ENCODE peak calls at places on chromosomes 1 and 21, in six cellular contexts. G is stimulated activated CD8-positive, alpha-beta memory T cell treated with anti-CD3 and anti-CD28 coated beads, Interleukin-2, amount 100 ng/mL, for 1 hour; S is GF-D8; N is NCI-H1694; W is activated CD4-positive, CD25-positive, alpha-beta regulatory T cell treated with anti-CD3 and anti-CD28 coated beads, Interleukin-2, amount 50 U/mL, for 72 hours; H is Daoy. U is an unnamed sample.

GRCh38 chr21:27582946-27583270 is 616.0 kb upstream of the ADAMTS5 start:
- DNase-seq in G (no peak), W (no peak), N (no peak), H (no peak), S (no peak), U (no peak)

GRCh38 chr1:91499904-91500755 is 521 bp upstream of the CDC7 start:
- DNase-seq in S (peak), G (no peak), H (no peak), W (no peak), N (no peak), U (peak)

GRCh38 chr1:161721738-161722343 is 497 bp downstream of the FCRLB start:
- DNase-seq in S (no peak), H (peak), N (no peak), G (no peak), W (no peak), U (no peak)

GRCh38 chr1:156176610-156177210 is 17.2 kb upstream of the SLC25A44 start:
- DNase-seq in N (no peak), H (no peak), G (no peak), S (no peak), W (no peak), U (no peak)

GRCh38 chr1:192901500-192901899 is 92.7 kb downstream of the RGS2 start:
- DNase-seq in N (no peak), S (no peak), H (no peak), G (no peak), W (no peak), U (no peak)

GRCh38 chr1:226990133-226990716 is 50.1 kb downstream of the COQ8A start:
- DNase-seq in S (no peak), H (no peak), G (peak), N (no peak), W (peak), U (no peak)

GRCh38 chr1:68383092-68383491 is 66.7 kb downstream of the RPE65 start:
- DNase-seq in G (no peak), N (no peak), S (no peak), W (no peak), H (no peak), U (no peak)

GRCh38 chr1:20416706-20417105 is 69.3 kb downstream of the CAMK2N1 start:
- DNase-seq in G (no peak), N (no peak), H (no peak), W (no peak), S (no peak), U (no peak)

GRCh38 chr1:30325085-30325935 is 398.1 kb downstream of the MATN1 start:
- DNase-seq in S (no peak), H (no peak), G (no peak), N (no peak), W (no peak), U (no peak)

GRCh38 chr1:243926803-243927245 is 76.8 kb upstream of the AKT3 start:
- DNase-seq in H (peak), N (no peak), G (no peak), W (no peak), S (no peak), U (no peak)

GRCh38 chr21:29115899-29116298 is 14.5 kb upstream of the MAP3K7CL start:
- DNase-seq in G (no peak), W (no peak), S (no peak), H (no peak), N (no peak), U (no peak)

GRCh38 chr1:2080140-2080539 is 29.9 kb downstream of the PRKCZ start:
- DNase-seq in H (no peak), N (no peak), G (no peak), S (no peak), W (no peak), U (no peak)

GRCh38 chr1:157200451-157200850 is 62.3 kb upstream of the ETV3 start:
- DNase-seq in H (no peak), G (no peak), N (no peak), S (no peak), W (no peak), U (no peak)

GRCh38 chr1:55217226-55217996 is 2.2 kb upstream of the USP24 start:
- DNase-seq in W (no peak), N (no peak), S (peak), H (peak), G (no peak), U (peak)

GRCh38 chr1:41483960-41484844 is at the start of gene EDN2:
- DNase-seq in H (peak), S (no peak), G (no peak), W (no peak), N (peak), U (peak)

GRCh38 chr1:38727629-38728175 is 131.9 kb downstream of the RRAGC start:
- DNase-seq in G (no peak), H (no peak), S (no peak), N (no peak), W (no peak), U (no peak)

GRCh38 chr1:221873663-221874062 is 131.8 kb upstream of the DUSP10 start:
- DNase-seq in N (no peak), G (no peak), W (no peak), H (no peak), S (no peak), U (no peak)

GRCh38 chr21:45114475-45114874 is 40.1 kb downstream of the ADARB1 start:
- DNase-seq in H (no peak), G (no peak), S (no peak), W (no peak), N (no peak), U (no peak)

GRCh38 chr1:89884718-89885596 is 64.1 kb downstream of the LRRC8D start:
- DNase-seq in S (no peak), N (no peak), H (peak), G (no peak), W (no peak), U (no peak)

GRCh38 chr1:218728994-218729393 is 383.9 kb downstream of the TGFB2 start:
- DNase-seq in H (no peak), N (no peak), G (no peak), W (no peak), S (no peak), U (no peak)

GRCh38 chr1:225750420-225750819 is 27.2 kb upstream of the SRP9 start:
- DNase-seq in N (no peak), G (no peak), H (no peak), S (no peak), W (no peak), U (no peak)

GRCh38 chr1:19980298-19980697 is 880 bp upstream of the PLA2G2A start:
- DNase-seq in H (no peak), W (no peak), G (no peak), N (no peak), S (no peak), U (no peak)